ENCODE peak calls at places on chromosome 19, in four cellular contexts. Z is activated T-helper 9 cell treated with anti-CD3 and anti-CD28 coated beads, Interleukin-2, amount 50 U/mL, for 16 hours; B is activated CD4-positive, alpha-beta T cell treated with anti-CD3 and anti-CD28 coated beads, Interleukin-2, amount 50 U/mL, for 4 hours; C is activated T-helper 1 cell treated with anti-CD3 and anti-CD28 coated beads, Interleukin-12 subunit alpha, Interleukin-12 subunit beta, Interleukin-2, Interleukin-4 antibody, amounts not matched to agents 30 ng/mL and 10 ng/mL and 1 ng/mL, durations not matched to agents 14 hours and 24 hours and 36 hours. R is an unnamed sample.

GRCh38 chr19:39937094-39937493 is 2.7 kb upstream of the FCGBP start:
- DNase-seq in Z (no peak), B (peak; percentile 62), C (peak; percentile 46), R (no peak)

GRCh38 chr19:10636304-10636972 is 11.1 kb downstream of the SLC44A2 start:
- DNase-seq in Z (no peak), B (no peak), C (no peak), R (no peak)

GRCh38 chr19:1406818-1407661 is at the start of gene DAZAP1:
- DNase-seq in Z (peak; percentile 100), B (peak; percentile 99), C (peak; percentile 100), R (peak; percentile 100)

GRCh38 chr19:35048911-35049411 is 7.4 kb downstream of the HPN start:
- DNase-seq in Z (no peak), B (no peak), C (no peak), R (no peak)

GRCh38 chr19:53157601-53158000 is 1.3 kb downstream of the ZNF347 start:
- DNase-seq in Z (no peak), B (no peak), C (no peak), R (peak; percentile 48)

GRCh38 chr19:16778796-16779411 is 50.3 kb upstream of the SIN3B start:
- DNase-seq in Z (no peak), B (peak; percentile 25), C (peak; percentile 7), R (peak; percentile 16)

GRCh38 chr19:6712231-6712630 is 8.2 kb downstream of the C3 start:
- DNase-seq in Z (no peak), B (no peak), C (no peak), R (no peak)

GRCh38 chr19:31707206-31707605 is 358.0 kb upstream of the TSHZ3 start:
- DNase-seq in Z (no peak), B (no peak), C (no peak), R (no peak)

GRCh38 chr19:45577111-45577905 is 7.3 kb downstream of the OPA3 start:
- DNase-seq in Z (no peak), B (no peak), C (no peak), R (peak; percentile 85)

GRCh38 chr19:3062165-3063105 is at the start of gene TLE5:
- DNase-seq in Z (peak; percentile 66), B (peak; percentile 62), C (peak; percentile 68), R (peak; percentile 79)

GRCh38 chr19:6723738-6724137 is 3.3 kb upstream of the C3 start:
- DNase-seq in Z (no peak), B (no peak), C (no peak), R (peak; percentile 20)

GRCh38 chr19:42658148-42658547 is 63.4 kb upstream of the CEACAM8 start:
- DNase-seq in Z (no peak), B (no peak), C (no peak), R (no peak)

GRCh38 chr19:46492841-46493235 is 2.8 kb downstream of the PNMA8B start:
- DNase-seq in Z (no peak), B (no peak), C (no peak), R (no peak)

GRCh38 chr19:13765395-13766094 is 1.2 kb downstream of the MRI1 start:
- DNase-seq in Z (no peak), B (no peak), C (no peak), R (peak; percentile 14)

GRCh38 chr19:38287604-38288003 is 16.4 kb upstream of the C19orf33 start:
- DNase-seq in Z (no peak), B (no peak), C (no peak), R (no peak)

GRCh38 chr19:31448221-31448657 is 99.0 kb upstream of the TSHZ3 start:
- DNase-seq in Z (no peak), B (no peak), C (no peak), R (peak; percentile 39)

GRCh38 chr19:33064778-33065550 is at the start of gene RHPN2:
- DNase-seq in Z (peak; percentile 31), B (peak; percentile 41), C (peak; percentile 25), R (peak; percentile 91)

GRCh38 chr19:5099822-5100221 is 130.9 kb downstream of the KDM4B start:
- DNase-seq in Z (no peak), B (no peak), C (no peak), R (no peak)

GRCh38 chr19:17869114-17869608 is 2.6 kb upstream of the SLC5A5 start:
- DNase-seq in Z (no peak), B (no peak), C (no peak), R (no peak)

GRCh38 chr19:58009666-58010301 is 7.2 kb upstream of the ZNF606 start:
- DNase-seq in Z (peak; percentile 18), B (peak; percentile 4), C (peak; percentile 53), R (peak; percentile 42)

GRCh38 chr19:5974721-5975387 is 3.1 kb downstream of the RANBP3 start:
- DNase-seq in Z (no peak), B (no peak), C (no peak), R (no peak)

GRCh38 chr19:14978377-14978776 is 1.3 kb downstream of the SLC1A6 start:
- DNase-seq in Z (no peak), B (no peak), C (no peak), R (no peak)

GRCh38 chr19:49469828-49470614 is 4.0 kb upstream of the FLT3LG start:
- DNase-seq in Z (peak; percentile 64), B (peak; percentile 51), C (peak; percentile 84), R (no peak)

GRCh38 chr19:3750211-3750610 is 11.3 kb downstream of the APBA3 start:
- DNase-seq in Z (no peak), B (no peak), C (no peak), R (no peak)

GRCh38 chr19:51572415-51572814 is 1.3 kb downstream of the ZNF175 start:
- DNase-seq in Z (no peak), B (no peak), C (no peak), R (no peak)

GRCh38 chr19:40335101-40335500 is 13.1 kb downstream of the C19orf47 start:
- DNase-seq in Z (no peak), B (no peak), C (no peak), R (no peak)

GRCh38 chr19:6364353-6364752 is 3.0 kb downstream of the CLPP start:
- DNase-seq in Z (no peak), B (no peak), C (no peak), R (no peak)

GRCh38 chr19:51097166-51097736 is 11.0 kb downstream of the CTU1 start:
- DNase-seq in Z (peak; percentile 63), B (peak; percentile 67), C (peak; percentile 27), R (peak; percentile 68)

GRCh38 chr19:35348909-35349611 is 1.4 kb downstream of the FFAR1 start:
- DNase-seq in Z (no peak), B (no peak), C (no peak), R (no peak)

GRCh38 chr19:37635076-37636056 is 19.9 kb downstream of the ZFP30 start:
- DNase-seq in Z (no peak), B (no peak), C (no peak), R (no peak)

R was measured in adipocyte.